ENCODE peak calls at places on chromosome 1, in six cellular contexts. One of them, this sample, is unnamed.

GRCh38 chr1:201466492-201466891 is 2.5 kb downstream of the PHLDA3 start:
- DNase-seq in HEK293T: no peak
- DNase-seq in left colon: peak; percentile 56
- DNase-seq in DMS153: no peak
- DNase-seq in iris pigment epithelial cell: no peak
- DNase-seq in AG08395: no peak
- DNase-seq in this sample: no peak

GRCh38 chr1:40784141-40784770 is 669 bp downstream of the KCNQ4 start:
- DNase-seq in HEK293T: peak; percentile 47
- DNase-seq in left colon: peak; percentile 53
- DNase-seq in DMS153: no peak
- DNase-seq in iris pigment epithelial cell: no peak
- DNase-seq in AG08395: no peak
- DNase-seq in this sample: no peak

GRCh38 chr1:245235156-245235555 is 80.4 kb downstream of the KIF26B start:
- DNase-seq in HEK293T: no peak
- DNase-seq in left colon: no peak
- DNase-seq in DMS153: no peak
- DNase-seq in iris pigment epithelial cell: peak; percentile 21
- DNase-seq in AG08395: no peak
- DNase-seq in this sample: peak; percentile 73

GRCh38 chr1:201348211-201348566 is 29.3 kb downstream of the TNNT2 start:
- DNase-seq in HEK293T: peak; percentile 83
- DNase-seq in left colon: peak; percentile 41
- DNase-seq in DMS153: no peak
- DNase-seq in iris pigment epithelial cell: peak; percentile 49
- DNase-seq in AG08395: peak; percentile 81
- DNase-seq in this sample: peak; percentile 28

GRCh38 chr1:223256034-223256433 is 107.9 kb downstream of the SUSD4 start:
- DNase-seq in HEK293T: no peak
- DNase-seq in left colon: no peak
- DNase-seq in DMS153: no peak
- DNase-seq in iris pigment epithelial cell: no peak
- DNase-seq in AG08395: no peak
- DNase-seq in this sample: no peak

GRCh38 chr1:31421404-31422040 is 8.5 kb downstream of the SERINC2 start:
- DNase-seq in HEK293T: no peak
- DNase-seq in left colon: no peak
- DNase-seq in DMS153: no peak
- DNase-seq in iris pigment epithelial cell: no peak
- DNase-seq in AG08395: no peak
- DNase-seq in this sample: peak; percentile 38

GRCh38 chr1:226097866-226098625 is 35.5 kb downstream of the H3-3A start:
- DNase-seq in HEK293T: no peak
- DNase-seq in left colon: no peak
- DNase-seq in DMS153: no peak
- DNase-seq in iris pigment epithelial cell: peak; percentile 71
- DNase-seq in AG08395: peak; percentile 48
- DNase-seq in this sample: no peak

GRCh38 chr1:23951646-23952095 is 8.0 kb upstream of the PNRC2 start:
- DNase-seq in HEK293T: no peak
- DNase-seq in left colon: no peak
- DNase-seq in DMS153: no peak
- DNase-seq in iris pigment epithelial cell: peak; percentile 90
- DNase-seq in AG08395: peak; percentile 91
- DNase-seq in this sample: peak; percentile 54

GRCh38 chr1:156096640-156097391 is 14.6 kb upstream of the MEX3A start:
- DNase-seq in HEK293T: peak; percentile 92
- DNase-seq in left colon: peak; percentile 93
- DNase-seq in DMS153: peak; percentile 71
- DNase-seq in iris pigment epithelial cell: peak; percentile 77
- DNase-seq in AG08395: peak; percentile 86
- DNase-seq in this sample: peak; percentile 89

GRCh38 chr1:30111431-30111830 is 612.0 kb downstream of the MATN1 start:
- DNase-seq in HEK293T: peak; percentile 81
- DNase-seq in left colon: peak; percentile 62
- DNase-seq in DMS153: peak; percentile 45
- DNase-seq in iris pigment epithelial cell: peak; percentile 52
- DNase-seq in AG08395: peak; percentile 62
- DNase-seq in this sample: peak; percentile 29

GRCh38 chr1:152580433-152580832 is at the start of gene LCE3D:
- DNase-seq in HEK293T: no peak
- DNase-seq in left colon: no peak
- DNase-seq in DMS153: no peak
- DNase-seq in iris pigment epithelial cell: no peak
- DNase-seq in AG08395: no peak
- DNase-seq in this sample: no peak

GRCh38 chr1:244241438-244241837 is 190.4 kb downstream of the ZBTB18 start:
- DNase-seq in HEK293T: no peak
- DNase-seq in left colon: no peak
- DNase-seq in DMS153: no peak
- DNase-seq in iris pigment epithelial cell: no peak
- DNase-seq in AG08395: no peak
- DNase-seq in this sample: no peak

GRCh38 chr1:108077991-108078390 is 113.0 kb upstream of the VAV3 start:
- DNase-seq in HEK293T: no peak
- DNase-seq in left colon: no peak
- DNase-seq in DMS153: no peak
- DNase-seq in iris pigment epithelial cell: no peak
- DNase-seq in AG08395: no peak
- DNase-seq in this sample: no peak

GRCh38 chr1:7432102-7432895 is 338.8 kb upstream of the VAMP3 start:
- DNase-seq in HEK293T: no peak
- DNase-seq in left colon: no peak
- DNase-seq in DMS153: peak; percentile 67
- DNase-seq in iris pigment epithelial cell: no peak
- DNase-seq in AG08395: no peak
- DNase-seq in this sample: no peak

GRCh38 chr1:185996211-185996610 is 262.0 kb downstream of the HMCN1 start:
- DNase-seq in HEK293T: no peak
- DNase-seq in left colon: no peak
- DNase-seq in DMS153: no peak
- DNase-seq in iris pigment epithelial cell: peak; percentile 88
- DNase-seq in AG08395: peak; percentile 68
- DNase-seq in this sample: no peak

GRCh38 chr1:62437273-62437945 is 560 bp downstream of the USP1 start:
- DNase-seq in HEK293T: peak; percentile 27
- DNase-seq in left colon: no peak
- DNase-seq in DMS153: no peak
- DNase-seq in iris pigment epithelial cell: peak; percentile 31
- DNase-seq in AG08395: no peak
- DNase-seq in this sample: no peak

GRCh38 chr1:59044535-59045121 is 252.3 kb upstream of the FGGY start:
- DNase-seq in HEK293T: no peak
- DNase-seq in left colon: no peak
- DNase-seq in DMS153: no peak
- DNase-seq in iris pigment epithelial cell: peak; percentile 24
- DNase-seq in AG08395: no peak
- DNase-seq in this sample: no peak

GRCh38 chr1:9700340-9700739 is 48.8 kb downstream of the PIK3CD start:
- DNase-seq in HEK293T: no peak
- DNase-seq in left colon: no peak
- DNase-seq in DMS153: no peak
- DNase-seq in iris pigment epithelial cell: peak; percentile 71
- DNase-seq in AG08395: peak; percentile 85
- DNase-seq in this sample: peak; percentile 67

GRCh38 chr1:90475623-90476022 is 241.5 kb downstream of the BARHL2 start:
- DNase-seq in HEK293T: peak; percentile 23
- DNase-seq in left colon: no peak
- DNase-seq in DMS153: no peak
- DNase-seq in iris pigment epithelial cell: peak; percentile 11
- DNase-seq in AG08395: no peak
- DNase-seq in this sample: no peak

GRCh38 chr1:193156117-193156825 is 30.1 kb downstream of the B3GALT2 start:
- DNase-seq in HEK293T: no peak
- DNase-seq in left colon: no peak
- DNase-seq in DMS153: no peak
- DNase-seq in iris pigment epithelial cell: no peak
- DNase-seq in AG08395: no peak
- DNase-seq in this sample: no peak

GRCh38 chr1:65476327-65476726 is 55.9 kb downstream of the LEPR start:
- DNase-seq in HEK293T: no peak
- DNase-seq in left colon: no peak
- DNase-seq in DMS153: no peak
- DNase-seq in iris pigment epithelial cell: no peak
- DNase-seq in AG08395: no peak
- DNase-seq in this sample: no peak

GRCh38 chr1:196896355-196896754 is 8.5 kb downstream of the CFHR4 start:
- DNase-seq in HEK293T: no peak
- DNase-seq in left colon: no peak
- DNase-seq in DMS153: no peak
- DNase-seq in iris pigment epithelial cell: no peak
- DNase-seq in AG08395: no peak
- DNase-seq in this sample: no peak

GRCh38 chr1:53371121-53371666 is 43.3 kb upstream of the LRP8 start:
- DNase-seq in HEK293T: no peak
- DNase-seq in left colon: no peak
- DNase-seq in DMS153: no peak
- DNase-seq in iris pigment epithelial cell: no peak
- DNase-seq in AG08395: no peak
- DNase-seq in this sample: peak; percentile 36

GRCh38 chr1:155015527-155016230 is 13.1 kb downstream of the ZBTB7B start:
- DNase-seq in HEK293T: no peak
- DNase-seq in left colon: no peak
- DNase-seq in DMS153: no peak
- DNase-seq in iris pigment epithelial cell: no peak
- DNase-seq in AG08395: no peak
- DNase-seq in this sample: no peak

GRCh38 chr1:204213668-204214662 is at the start of gene GOLT1A:
- DNase-seq in HEK293T: no peak
- DNase-seq in left colon: peak; percentile 86
- DNase-seq in DMS153: peak; percentile 86
- DNase-seq in iris pigment epithelial cell: peak; percentile 80
- DNase-seq in AG08395: peak; percentile 72
- DNase-seq in this sample: peak; percentile 36

GRCh38 chr1:25120286-25120685 is 112.0 kb downstream of the SYF2 start:
- DNase-seq in HEK293T: no peak
- DNase-seq in left colon: no peak
- DNase-seq in DMS153: no peak
- DNase-seq in iris pigment epithelial cell: no peak
- DNase-seq in AG08395: no peak
- DNase-seq in this sample: no peak

GRCh38 chr1:3698660-3699408 is 46.5 kb downstream of the TP73 start:
- DNase-seq in HEK293T: no peak
- DNase-seq in left colon: no peak
- DNase-seq in DMS153: no peak
- DNase-seq in iris pigment epithelial cell: no peak
- DNase-seq in AG08395: no peak
- DNase-seq in this sample: no peak

GRCh38 chr1:156643266-156644092 is 1.6 kb downstream of the BCAN start:
- DNase-seq in HEK293T: no peak
- DNase-seq in left colon: no peak
- DNase-seq in DMS153: no peak
- DNase-seq in iris pigment epithelial cell: no peak
- DNase-seq in AG08395: no peak
- DNase-seq in this sample: no peak

GRCh38 chr1:243346481-243346880 is 90.6 kb downstream of the SDCCAG8 start:
- DNase-seq in HEK293T: no peak
- DNase-seq in left colon: no peak
- DNase-seq in DMS153: no peak
- DNase-seq in iris pigment epithelial cell: no peak
- DNase-seq in AG08395: no peak
- DNase-seq in this sample: no peak

GRCh38 chr1:31135973-31136600 is 70.6 kb upstream of the PUM1 start:
- DNase-seq in HEK293T: no peak
- DNase-seq in left colon: no peak
- DNase-seq in DMS153: no peak
- DNase-seq in iris pigment epithelial cell: no peak
- DNase-seq in AG08395: no peak
- DNase-seq in this sample: no peak

GRCh38 chr1:63679076-63679475 is 85.9 kb downstream of the PGM1 start:
- DNase-seq in HEK293T: no peak
- DNase-seq in left colon: no peak
- DNase-seq in DMS153: no peak
- DNase-seq in iris pigment epithelial cell: peak; percentile 37
- DNase-seq in AG08395: peak; percentile 36
- DNase-seq in this sample: no peak

GRCh38 chr1:235901461-235901860 is 34.8 kb upstream of the LYST start:
- DNase-seq in HEK293T: no peak
- DNase-seq in left colon: no peak
- DNase-seq in DMS153: no peak
- DNase-seq in iris pigment epithelial cell: peak; percentile 54
- DNase-seq in AG08395: peak; percentile 35
- DNase-seq in this sample: peak; percentile 19

GRCh38 chr1:53601867-53602266 is 137.1 kb downstream of the GLIS1 start:
- DNase-seq in HEK293T: no peak
- DNase-seq in left colon: no peak
- DNase-seq in DMS153: no peak
- DNase-seq in iris pigment epithelial cell: no peak
- DNase-seq in AG08395: no peak
- DNase-seq in this sample: no peak

GRCh38 chr1:86703696-86704455 is 500 bp upstream of the SH3GLB1 start:
- DNase-seq in HEK293T: peak; percentile 55
- DNase-seq in left colon: no peak
- DNase-seq in DMS153: peak; percentile 62
- DNase-seq in iris pigment epithelial cell: peak; percentile 15
- DNase-seq in AG08395: peak; percentile 22
- DNase-seq in this sample: no peak

GRCh38 chr1:32336963-32337675 is 1.1 kb upstream of the MARCKSL1 start:
- DNase-seq in HEK293T: no peak
- DNase-seq in left colon: peak; percentile 45
- DNase-seq in DMS153: no peak
- DNase-seq in iris pigment epithelial cell: peak; percentile 71
- DNase-seq in AG08395: peak; percentile 25
- DNase-seq in this sample: peak; percentile 54